ENCODE peak calls at places on chromosomes 11 and 22, in five cellular contexts. Z is effector CD4-positive, alpha-beta T cell; D is HFFc6; N is OCI-LY7; F is coronary artery. B is an unnamed sample.

GRCh38 chr11:1377231-1377780 is 12.4 kb upstream of the BRSK2 start:
- DNase-seq in F (no peak), Z (peak; percentile 1), D (no peak), N (no peak), B (no peak)

GRCh38 chr11:126359431-126360048 is 4.1 kb downstream of the ST3GAL4 start:
- DNase-seq in Z (no peak), D (no peak), F (no peak), N (no peak), B (no peak)

GRCh38 chr22:37189011-37189466 is 992 bp upstream of the C1QTNF6 start:
- DNase-seq in D (no peak), F (no peak), N (no peak), Z (no peak), B (no peak)

GRCh38 chr11:118785362-118785761 is 5.6 kb downstream of the DDX6 start:
- DNase-seq in N (no peak), F (no peak), D (peak; percentile 44), Z (no peak), B (no peak)

GRCh38 chr11:69774354-69775162 is 583 bp downstream of the FGF4 start:
- DNase-seq in Z (no peak), N (no peak), F (no peak), D (no peak), B (no peak)

GRCh38 chr11:64843971-64844329 is 503 bp downstream of the CDC42BPG start:
- DNase-seq in Z (no peak), N (no peak), D (no peak), F (no peak), B (no peak)

GRCh38 chr11:30917859-30918478 is 331.8 kb upstream of the MPPED2 start:
- DNase-seq in Z (no peak), F (no peak), N (peak; percentile 62), D (peak; percentile 17), B (no peak)

GRCh38 chr11:1165256-1166041 is 7.7 kb downstream of the MUC5AC start:
- DNase-seq in D (no peak), Z (no peak), F (no peak), N (no peak), B (no peak)

GRCh38 chr11:130561441-130561881 is 113.0 kb downstream of the ADAMTS15 start:
- DNase-seq in N (no peak), Z (no peak), D (no peak), F (no peak), B (no peak)

GRCh38 chr11:128719556-128719824 is 25.6 kb downstream of the FLI1 start:
- DNase-seq in F (no peak), D (no peak), Z (no peak), N (no peak), B (no peak)

GRCh38 chr22:33076368-33076767 is 18.2 kb upstream of the SYN3 start:
- DNase-seq in F (no peak), N (no peak), Z (no peak), D (no peak), B (no peak)

GRCh38 chr22:28855355-28856094 is 27.8 kb upstream of the ZNRF3 start:
- DNase-seq in F (no peak), N (peak; percentile 70), D (peak; percentile 46), Z (peak; percentile 45), B (peak; percentile 57)

GRCh38 chr11:36454991-36455611 is 55.0 kb downstream of the TRAF6 start:
- DNase-seq in N (no peak), Z (no peak), D (no peak), F (no peak), B (no peak)

GRCh38 chr11:60897496-60897895 is 8.9 kb downstream of the PRPF19 start:
- DNase-seq in D (no peak), Z (no peak), N (no peak), F (no peak), B (no peak)

GRCh38 chr11:30724274-30724673 is 138.1 kb upstream of the MPPED2 start:
- DNase-seq in Z (no peak), N (no peak), F (no peak), D (no peak), B (no peak)

GRCh38 chr11:114058871-114059277 is 637 bp upstream of the ZBTB16 start:
- DNase-seq in D (no peak), Z (no peak), N (no peak), F (no peak), B (no peak)

GRCh38 chr11:78277314-78277994 is 88.7 kb downstream of the USP35 start:
- DNase-seq in N (no peak), F (no peak), D (no peak), Z (no peak), B (peak; percentile 3)

GRCh38 chr22:30158277-30158676 is 78.0 kb downstream of the HORMAD2 start:
- DNase-seq in D (no peak), N (no peak), F (no peak), Z (no peak), B (no peak)

GRCh38 chr22:19128946-19129727 is 2.0 kb upstream of the TSSK2 start:
- DNase-seq in D (no peak), Z (no peak), F (no peak), N (peak; percentile 32), B (no peak)

GRCh38 chr11:22787565-22788162 is 41.9 kb downstream of the SVIP start:
- DNase-seq in D (peak; percentile 6), N (peak; percentile 56), Z (peak; percentile 12), F (no peak), B (no peak)

GRCh38 chr11:59756845-59757244 is 1.7 kb downstream of the STX3 start:
- DNase-seq in D (peak; percentile 39), N (no peak), F (no peak), Z (no peak), B (peak; percentile 35)

GRCh38 chr22:32545801-32546200 is 71.2 kb downstream of the FBXO7 start:
- DNase-seq in F (no peak), D (peak; percentile 60), N (no peak), Z (no peak), B (no peak)

B was measured in HL-60.